ENCODE peak calls at places on chromosomes 5 and 9, in five cellular contexts. One of them, this sample, is unnamed. For H3K9me3, the result is how much of the 10 kb centered on the place peaks cover.

GRCh38 chr9:32395483-32396216 is 11.2 kb downstream of the ACO1 start:
- DNase-seq in tibial nerve: peak
- DNase-seq in mesenchymal stem cell: peak
- DNase-seq in HCT116: no peak
- DNase-seq in AG04450: peak
- DNase-seq in this sample: no peak

GRCh38 chr5:13814293-13814692 is 130.2 kb downstream of the DNAH5 start:
- DNase-seq in AG04450: no peak
- DNase-seq in HCT116: no peak
- DNase-seq in tibial nerve: no peak
- DNase-seq in mesenchymal stem cell: no peak
- DNase-seq in this sample: no peak

GRCh38 chr9:83955985-83956287 is 24.1 kb downstream of the HNRNPK start:
- DNase-seq in mesenchymal stem cell: no peak
- DNase-seq in tibial nerve: no peak
- DNase-seq in HCT116: no peak
- DNase-seq in AG04450: no peak
- DNase-seq in this sample: no peak

GRCh38 chr5:79536193-79536906 is 22.4 kb upstream of the HOMER1 start:
- DNase-seq in tibial nerve: no peak
- DNase-seq in HCT116: no peak
- DNase-seq in mesenchymal stem cell: no peak
- DNase-seq in AG04450: no peak
- DNase-seq in this sample: no peak

GRCh38 chr5:178378527-178379484 is 146.2 kb upstream of the PHYKPL start:
- DNase-seq in mesenchymal stem cell: peak
- DNase-seq in AG04450: no peak
- DNase-seq in HCT116: no peak
- DNase-seq in tibial nerve: no peak
- DNase-seq in this sample: no peak

GRCh38 chr9:114908104-114908621 is 22.2 kb downstream of the TNFSF8 start:
- DNase-seq in HCT116: peak
- DNase-seq in tibial nerve: no peak
- DNase-seq in AG04450: no peak
- DNase-seq in mesenchymal stem cell: peak
- DNase-seq in this sample: no peak

GRCh38 chr9:108212179-108212578 is 643.6 kb downstream of the ACTL7B start:
- DNase-seq in AG04450: no peak
- DNase-seq in tibial nerve: no peak
- DNase-seq in mesenchymal stem cell: peak
- DNase-seq in HCT116: no peak
- DNase-seq in this sample: no peak

GRCh38 chr9:4196376-4196775 is 103.5 kb downstream of the GLIS3 start:
- DNase-seq in AG04450: no peak
- DNase-seq in mesenchymal stem cell: peak
- DNase-seq in tibial nerve: no peak
- DNase-seq in HCT116: no peak
- DNase-seq in this sample: no peak

GRCh38 chr9:93582115-93582514 is 5.7 kb downstream of the PHF2 start:
- DNase-seq in tibial nerve: no peak
- DNase-seq in HCT116: no peak
- DNase-seq in AG04450: no peak
- DNase-seq in mesenchymal stem cell: no peak
- DNase-seq in this sample: no peak

GRCh38 chr9:96651626-96652025 is 3.5 kb downstream of the PRXL2C start:
- DNase-seq in mesenchymal stem cell: peak
- DNase-seq in HCT116: no peak
- DNase-seq in AG04450: no peak
- DNase-seq in tibial nerve: no peak
- DNase-seq in this sample: no peak

GRCh38 chr9:35909687-35910612 is 660 bp downstream of the SPAAR start:
- DNase-seq in tibial nerve: no peak
- DNase-seq in AG04450: no peak
- DNase-seq in mesenchymal stem cell: no peak
- DNase-seq in HCT116: no peak
- DNase-seq in this sample: no peak

GRCh38 chr9:108622467-108622866 is 233.3 kb downstream of the ACTL7B start:
- DNase-seq in tibial nerve: no peak
- DNase-seq in mesenchymal stem cell: no peak
- DNase-seq in AG04450: no peak
- DNase-seq in HCT116: no peak
- DNase-seq in this sample: no peak

GRCh38 chr5:132190161-132190817 is 37.4 kb downstream of the P4HA2 start:
- DNase-seq in HCT116: peak
- DNase-seq in AG04450: peak
- DNase-seq in tibial nerve: peak
- DNase-seq in mesenchymal stem cell: peak
- DNase-seq in this sample: no peak

GRCh38 chr9:70902705-70903131 is 218.7 kb downstream of the TRPM3 start:
- DNase-seq in AG04450: peak
- DNase-seq in tibial nerve: peak
- DNase-seq in mesenchymal stem cell: peak
- DNase-seq in HCT116: no peak
- DNase-seq in this sample: no peak

GRCh38 chr9:123735376-123735775 is 194.6 kb downstream of the DENND1A start:
- DNase-seq in tibial nerve: no peak
- DNase-seq in AG04450: no peak
- DNase-seq in HCT116: no peak
- DNase-seq in mesenchymal stem cell: no peak
- DNase-seq in this sample: no peak

GRCh38 chr5:66072031-66072430 is 72.1 kb upstream of the SREK1 start:
- DNase-seq in tibial nerve: no peak
- DNase-seq in AG04450: no peak
- DNase-seq in mesenchymal stem cell: peak
- DNase-seq in HCT116: no peak
- DNase-seq in this sample: no peak

GRCh38 chr9:125529589-125530515 is 177.2 kb downstream of the MAPKAP1 start:
- DNase-seq in HCT116: no peak
- DNase-seq in mesenchymal stem cell: no peak
- DNase-seq in AG04450: no peak
- DNase-seq in tibial nerve: no peak
- DNase-seq in this sample: no peak

GRCh38 chr9:95463145-95464060 is 53.4 kb downstream of the PTCH1 start:
- DNase-seq in HCT116: no peak
- DNase-seq in mesenchymal stem cell: no peak
- DNase-seq in tibial nerve: no peak
- DNase-seq in AG04450: no peak
- DNase-seq in this sample: no peak

GRCh38 chr5:63961598-63962161 is 565 bp downstream of the HTR1A start:
- DNase-seq in mesenchymal stem cell: no peak
- DNase-seq in AG04450: no peak
- DNase-seq in HCT116: no peak
- DNase-seq in tibial nerve: no peak
- DNase-seq in this sample: no peak

GRCh38 chr5:178471666-178472065 is 118.5 kb downstream of the COL23A1 start:
- DNase-seq in mesenchymal stem cell: no peak
- DNase-seq in tibial nerve: no peak
- DNase-seq in AG04450: no peak
- DNase-seq in HCT116: no peak
- DNase-seq in this sample: no peak

GRCh38 chr9:106482733-106483132 is 380.2 kb upstream of the ZNF462 start:
- DNase-seq in mesenchymal stem cell: peak
- DNase-seq in AG04450: no peak
- DNase-seq in HCT116: no peak
- DNase-seq in tibial nerve: no peak
- DNase-seq in this sample: no peak

DNA sequence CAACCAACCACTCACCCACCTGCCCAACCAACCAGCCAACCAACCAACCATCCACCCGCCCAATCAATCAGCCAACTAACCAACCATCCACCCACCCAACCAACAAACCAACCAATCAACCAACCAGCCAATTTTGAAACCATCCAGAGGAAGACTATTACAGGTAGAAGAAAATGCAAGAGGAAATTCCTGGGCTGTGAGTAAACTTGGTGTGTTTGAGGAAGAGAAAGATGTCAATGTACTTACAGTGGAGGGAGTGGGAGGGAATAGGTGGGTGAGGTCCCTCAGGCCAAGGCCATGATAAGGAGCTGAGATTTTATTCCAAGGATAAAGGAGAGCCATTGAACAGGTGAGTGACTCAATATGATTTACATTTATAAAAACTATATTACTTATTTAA is 30.4 kb downstream of the C9orf57 start:
- DNase-seq in mesenchymal stem cell: no peak
- DNase-seq in AG04450: no peak
- DNase-seq in HCT116: no peak
- DNase-seq in tibial nerve: no peak
- DNase-seq in this sample: no peak
- H3K9me3 ChIP-seq in mesenchymal stem cell: under half
- H3K9me3 ChIP-seq in AG04450: under half
- H3K9me3 ChIP-seq in HCT116: under half
- H3K9me3 ChIP-seq in tibial nerve: under half
- H3K9me3 ChIP-seq in this sample: under half

DNA sequence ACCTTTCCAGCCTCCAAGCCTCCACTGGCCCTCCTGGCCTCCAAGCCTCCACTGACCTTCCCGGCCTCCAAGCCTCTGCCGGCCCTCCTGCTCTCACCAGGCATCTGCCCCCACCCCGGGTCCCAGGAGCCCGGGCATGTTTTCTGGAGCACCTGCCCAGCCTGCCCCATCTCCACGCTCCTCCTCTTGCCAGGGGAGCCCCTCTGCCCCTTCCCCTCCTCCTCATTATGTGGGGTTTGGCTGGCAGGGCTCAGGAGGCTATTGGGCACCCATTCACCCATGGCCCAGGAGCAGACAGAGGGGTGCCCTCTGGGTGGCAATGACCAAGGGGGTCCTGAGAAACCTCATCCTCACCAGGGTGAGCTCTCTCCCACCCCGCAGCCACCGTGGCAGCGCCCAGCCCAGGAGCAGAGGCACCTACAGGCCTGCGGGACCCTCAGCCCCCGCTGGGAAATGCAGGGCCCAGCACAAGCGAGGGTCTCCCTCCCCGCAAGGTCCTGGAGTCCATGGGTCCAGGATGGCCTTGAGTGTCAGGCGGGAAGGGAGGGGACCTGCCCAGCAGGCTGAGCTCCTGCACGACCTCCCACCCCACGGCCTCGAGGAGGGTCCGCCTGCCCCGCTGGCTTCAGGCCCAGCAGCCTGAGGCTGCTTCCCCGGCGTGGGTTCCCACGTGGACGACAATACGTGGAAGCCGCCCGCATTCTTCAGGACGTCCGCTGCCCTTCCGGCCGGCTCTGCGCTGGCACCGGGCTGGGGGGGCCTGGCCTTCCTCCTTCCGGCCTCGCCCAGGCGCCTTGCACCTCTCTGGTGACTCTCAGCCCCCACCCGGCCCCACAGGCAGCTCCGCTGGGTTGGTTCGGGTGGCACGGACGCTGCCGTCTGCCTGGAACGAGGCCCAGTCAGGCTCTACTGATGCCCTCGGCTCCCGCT is 51.4 kb upstream of the NRARP start:
- DNase-seq in mesenchymal stem cell: no peak
- DNase-seq in HCT116: no peak
- DNase-seq in tibial nerve: no peak
- DNase-seq in AG04450: no peak
- DNase-seq in this sample: no peak
- H3K9me3 ChIP-seq in mesenchymal stem cell: under half
- H3K9me3 ChIP-seq in HCT116: under half
- H3K9me3 ChIP-seq in tibial nerve: under half
- H3K9me3 ChIP-seq in AG04450: half or more
- H3K9me3 ChIP-seq in this sample: under half

GRCh38 chr9:135224286-135224871 is 136.9 kb downstream of the OLFM1 start:
- DNase-seq in tibial nerve: no peak
- DNase-seq in HCT116: no peak
- DNase-seq in mesenchymal stem cell: no peak
- DNase-seq in AG04450: no peak
- DNase-seq in this sample: no peak

GRCh38 chr9:135222991-135223760 is 135.7 kb downstream of the OLFM1 start:
- DNase-seq in mesenchymal stem cell: no peak
- DNase-seq in AG04450: no peak
- DNase-seq in tibial nerve: no peak
- DNase-seq in HCT116: no peak
- DNase-seq in this sample: no peak

GRCh38 chr9:135221951-135222631 is 134.6 kb downstream of the OLFM1 start:
- DNase-seq in mesenchymal stem cell: no peak
- DNase-seq in HCT116: no peak
- DNase-seq in tibial nerve: no peak
- DNase-seq in AG04450: no peak
- DNase-seq in this sample: no peak

GRCh38 chr9:135224921-135225541 is 137.6 kb downstream of the OLFM1 start:
- DNase-seq in tibial nerve: no peak
- DNase-seq in HCT116: no peak
- DNase-seq in mesenchymal stem cell: no peak
- DNase-seq in AG04450: no peak
- DNase-seq in this sample: no peak

DNA sequence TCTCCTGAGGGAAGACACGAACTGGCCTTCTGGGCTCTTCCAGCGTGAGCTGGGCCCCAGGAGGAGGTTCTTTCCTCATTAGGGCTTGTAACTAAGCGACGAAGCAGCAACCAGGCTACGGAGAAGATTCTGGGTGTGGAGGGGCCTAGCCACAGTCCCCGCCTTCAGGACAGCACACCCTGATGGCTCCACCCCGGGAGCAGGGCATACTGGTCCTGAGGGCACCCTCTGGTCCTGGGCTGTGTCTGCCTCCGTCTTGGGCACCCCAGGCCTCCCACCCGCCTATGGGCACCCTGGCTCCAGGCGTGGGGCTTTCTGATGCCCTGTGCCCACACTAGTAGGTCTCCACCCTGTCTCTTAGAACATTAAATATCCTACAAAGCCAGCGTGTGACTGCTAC is 136.4 kb downstream of the OLFM1 start:
- DNase-seq in HCT116: no peak
- DNase-seq in AG04450: no peak
- DNase-seq in tibial nerve: no peak
- DNase-seq in mesenchymal stem cell: no peak
- DNase-seq in this sample: no peak
- H3K9me3 ChIP-seq in HCT116: under half
- H3K9me3 ChIP-seq in AG04450: half or more
- H3K9me3 ChIP-seq in tibial nerve: under half
- H3K9me3 ChIP-seq in mesenchymal stem cell: under half
- H3K9me3 ChIP-seq in this sample: under half

DNA sequence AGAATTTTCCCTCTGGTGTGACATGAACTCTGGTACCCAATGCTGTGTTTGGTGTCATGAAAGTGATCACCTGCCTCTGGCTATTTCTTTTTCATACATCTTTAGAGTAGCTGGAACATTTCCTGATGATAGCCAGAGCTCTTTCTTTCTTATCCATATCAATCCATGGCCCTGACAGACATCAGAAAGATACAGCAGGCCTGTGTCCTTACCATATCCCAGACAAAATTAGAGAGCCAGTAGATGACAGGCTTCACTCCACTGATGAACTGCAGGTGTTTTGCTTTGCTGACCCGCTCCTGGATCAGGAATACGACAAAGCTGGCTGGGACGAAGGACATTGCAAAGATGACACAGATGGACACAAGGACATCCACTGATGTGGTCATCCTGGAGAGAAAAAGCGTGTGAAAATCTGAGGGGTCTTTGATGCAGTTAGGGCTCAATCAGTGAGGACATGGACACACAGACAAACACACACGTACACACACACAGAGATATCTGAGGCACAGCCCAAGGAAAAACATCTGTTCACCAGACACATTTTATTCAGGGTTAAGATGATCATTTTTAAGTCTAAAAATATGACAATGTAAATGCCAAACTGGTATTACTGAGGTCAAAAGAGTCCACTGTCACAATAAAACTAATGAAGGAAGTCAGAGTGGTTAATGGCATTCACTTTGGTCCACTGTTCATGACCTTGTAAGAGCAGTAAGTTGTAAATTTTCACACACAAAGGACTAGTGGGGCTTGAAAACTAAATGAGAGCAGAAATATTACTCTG is 34.5 kb downstream of the NIPSNAP3B start:
- DNase-seq in HCT116: no peak
- DNase-seq in mesenchymal stem cell: no peak
- DNase-seq in AG04450: no peak
- DNase-seq in tibial nerve: no peak
- DNase-seq in this sample: no peak
- H3K9me3 ChIP-seq in HCT116: under half
- H3K9me3 ChIP-seq in mesenchymal stem cell: under half
- H3K9me3 ChIP-seq in AG04450: under half
- H3K9me3 ChIP-seq in tibial nerve: under half
- H3K9me3 ChIP-seq in this sample: under half

This sample was measured in mucosa of descending colon.